ENCODE peak calls at places on chromosomes 13 and 19, in nine cellular contexts. C is thoracic aorta; I is GDM1; G is NCI-H460; P is left ventricle myocardium inferior; T is effector memory CD4-positive, alpha-beta T cell; X is NCI-H1105; M is cardiac fibroblast; L is T-helper 2 cell. Y is an unnamed sample.

GRCh38 chr13:51935326-51936171 is 73.8 kb downstream of the CCDC70 start:
- DNase-seq in X (no peak), P (no peak), M (peak), L (no peak), T (no peak), I (no peak), C (no peak), G (no peak), Y (peak)

GRCh38 chr19:47418595-47419036 is 711 bp downstream of the MEIS3 start:
- DNase-seq in I (no peak), G (no peak), X (no peak), L (no peak), C (no peak), P (no peak), T (no peak), M (no peak), Y (no peak)

GRCh38 chr19:34321735-34322134 is 43.3 kb upstream of the GPI start:
- DNase-seq in L (no peak), I (no peak), C (no peak), T (no peak), G (no peak), P (no peak), X (no peak), M (no peak), Y (no peak)

GRCh38 chr13:75372517-75372916 is 109.5 kb downstream of the TBC1D4 start:
- DNase-seq in L (no peak), I (peak), T (no peak), M (peak), P (no peak), X (no peak), C (no peak), G (peak), Y (no peak)

GRCh38 chr19:1941146-1942077 is at the start of gene CSNK1G2:
- DNase-seq in L (no peak), M (no peak), G (no peak), I (no peak), X (no peak), T (no peak), P (no peak), C (no peak), Y (no peak)

GRCh38 chr13:67763316-67763715 is 533.2 kb upstream of the PCDH9 start:
- DNase-seq in C (no peak), P (no peak), I (no peak), T (no peak), G (no peak), M (no peak), X (no peak), L (no peak), Y (no peak)

GRCh38 chr13:90445179-90445578 is 902.3 kb upstream of the MIR17HG start:
- DNase-seq in L (no peak), I (no peak), P (no peak), X (no peak), G (peak), C (no peak), T (no peak), M (peak), Y (no peak)

GRCh38 chr13:34672631-34673030 is 269.4 kb upstream of the NBEA start:
- DNase-seq in G (no peak), M (peak), C (no peak), X (no peak), L (no peak), P (no peak), I (no peak), T (no peak), Y (no peak)

GRCh38 chr13:25046985-25047660 is 48.8 kb upstream of the PABPC3 start:
- DNase-seq in M (no peak), P (no peak), G (no peak), L (no peak), X (no peak), C (no peak), T (no peak), I (no peak), Y (peak)

GRCh38 chr19:14059093-14059480 is 2.8 kb downstream of the PALM3 start:
- DNase-seq in X (no peak), I (no peak), T (no peak), M (no peak), P (no peak), L (no peak), G (no peak), C (no peak), Y (no peak)

GRCh38 chr13:25462301-25463125 is 90.7 kb downstream of the ATP8A2 start:
- DNase-seq in P (no peak), G (no peak), X (no peak), M (no peak), T (no peak), L (no peak), C (no peak), I (no peak), Y (no peak)

GRCh38 chr13:36509369-36509768 is 77.1 kb downstream of the CCNA1 start:
- DNase-seq in I (no peak), T (no peak), X (no peak), G (no peak), L (no peak), M (no peak), P (no peak), C (no peak), Y (no peak)

GRCh38 chr19:29378543-29379105 is 147.2 kb upstream of the VSTM2B start:
- DNase-seq in G (no peak), T (no peak), I (no peak), C (no peak), X (no peak), P (no peak), L (no peak), M (no peak), Y (no peak)

GRCh38 chr19:38875656-38876345 is 2.3 kb downstream of the RINL start:
- DNase-seq in G (no peak), C (no peak), T (no peak), L (no peak), M (no peak), I (no peak), X (no peak), P (no peak), Y (no peak)

GRCh38 chr19:17026041-17026658 is 460 bp downstream of the CPAMD8 start:
- DNase-seq in P (no peak), L (no peak), C (no peak), G (no peak), I (no peak), T (no peak), X (no peak), M (no peak), Y (no peak)

GRCh38 chr13:33150146-33150545 is 133.9 kb downstream of the KL start:
- DNase-seq in L (no peak), G (no peak), M (peak), C (no peak), X (no peak), P (no peak), I (no peak), T (no peak), Y (no peak)

GRCh38 chr13:94188173-94188869 is 291.2 kb downstream of the DCT start:
- DNase-seq in P (no peak), T (no peak), I (no peak), G (no peak), C (no peak), M (no peak), L (no peak), X (no peak), Y (no peak)

GRCh38 chr13:30173301-30173605 is 134.1 kb downstream of the KATNAL1 start:
- DNase-seq in X (no peak), C (no peak), T (no peak), G (no peak), L (no peak), M (no peak), P (no peak), I (no peak), Y (no peak)

GRCh38 chr13:106532111-106532929 is 3.1 kb downstream of the EFNB2 start:
- DNase-seq in X (no peak), G (no peak), L (no peak), I (no peak), M (peak), P (no peak), T (no peak), C (no peak), Y (peak)

GRCh38 chr13:109979186-109979585 is 192.8 kb upstream of the IRS2 start:
- DNase-seq in T (no peak), P (no peak), L (no peak), I (no peak), X (no peak), M (no peak), C (no peak), G (no peak), Y (no peak)

GRCh38 chr13:23674795-23675640 is 104.8 kb downstream of the TNFRSF19 start:
- DNase-seq in P (no peak), T (no peak), G (peak), M (peak), X (no peak), L (no peak), I (no peak), C (no peak), Y (no peak)

GRCh38 chr13:20193142-20193923 is 595 bp upstream of the GJB2 start:
- DNase-seq in L (no peak), T (no peak), P (no peak), M (no peak), I (no peak), X (no peak), G (no peak), C (no peak), Y (no peak)

GRCh38 chr13:51125495-51126226 is 14.6 kb upstream of the C13orf42 start:
- DNase-seq in C (no peak), M (peak), G (peak), X (peak), I (peak), T (no peak), P (peak), L (no peak), Y (peak)

GRCh38 chr13:73477441-73477840 is 418.6 kb downstream of the KLF5 start:
- DNase-seq in M (no peak), X (no peak), I (no peak), P (no peak), C (no peak), T (no peak), G (no peak), L (no peak), Y (no peak)

GRCh38 chr13:34933786-34934185 is 8.3 kb upstream of the NBEA start:
- DNase-seq in L (no peak), C (no peak), X (no peak), P (no peak), M (no peak), G (no peak), T (no peak), I (no peak), Y (no peak)

GRCh38 chr19:30373593-30373992 is 1.4 kb downstream of the ZNF536 start:
- DNase-seq in L (no peak), G (no peak), C (no peak), T (no peak), M (no peak), P (no peak), I (no peak), X (no peak), Y (no peak)

GRCh38 chr19:2291185-2291751 is 9.3 kb upstream of the PEAK3 start:
- DNase-seq in P (no peak), L (no peak), M (no peak), G (no peak), C (no peak), X (no peak), T (no peak), I (no peak), Y (no peak)

Y was measured in thyroid gland.